ENCODE peak calls at places on chromosome 15, in five cellular contexts. V is cerebellar nuclear complex, T is activated T-helper 1 cell treated with Interleukin-2 at 50 U/mL for 16 hours, H is GM23248, J is NCI-H146. D is an unnamed sample.

GRCh38 chr15:39556461-39556860 is 24.4 kb upstream of the THBS1 start:
- DNase-seq in V (no peak), H (no peak), J (no peak), T (no peak), D (no peak)

GRCh38 chr15:65363766-65364165 is 14.0 kb downstream of the IGDCC3 start:
- DNase-seq in V (no peak), J (no peak), T (no peak), H (no peak), D (no peak)

GRCh38 chr15:72271895-72272212 is 500 bp downstream of the PARP6 start:
- DNase-seq in J (peak), H (peak), T (no peak), V (no peak), D (peak)

GRCh38 chr15:89761009-89761831 is 10.2 kb upstream of the MESP1 start:
- DNase-seq in T (no peak), H (no peak), J (no peak), V (no peak), D (no peak)

GRCh38 chr15:98952381-98952803 is 55.2 kb downstream of the PGPEP1L start:
- DNase-seq in T (no peak), V (no peak), J (no peak), H (no peak), D (peak)

GRCh38 chr15:29403778-29404177 is 134.2 kb upstream of the NSMCE3 start:
- DNase-seq in T (no peak), V (no peak), H (no peak), J (no peak), D (no peak)

GRCh38 chr15:77507151-77507847 is 86.6 kb downstream of the HMG20A start:
- DNase-seq in T (no peak), J (no peak), H (peak), V (no peak), D (no peak)

GRCh38 chr15:40238927-40239591 is at the start of gene PAK6:
- DNase-seq in J (peak), H (peak), T (no peak), V (no peak), D (peak)

GRCh38 chr15:36332301-36332700 is 247.1 kb upstream of the CDIN1 start:
- DNase-seq in H (peak), T (no peak), J (no peak), V (no peak), D (peak)

GRCh38 chr15:32715276-32715675 is 2.5 kb upstream of the GREM1 start:
- DNase-seq in V (no peak), J (no peak), H (peak), T (no peak), D (peak)

D was measured in H4.